ENCODE peak calls at places on chromosomes 4 and X, in six cellular contexts. G is activated CD4-positive, CD25-positive, alpha-beta regulatory T cell; R is sciatic nerve; C is C1 segment of cervical spinal cord; W is NCI-H2029; M is NCI-H1105. Z is an unnamed sample.

GRCh38 chr4:153934689-153935017 is 145.8 kb upstream of the SFRP2 start:
- DNase-seq in G (no peak), R (no peak), C (no peak), W (no peak), M (no peak), Z (no peak)

GRCh38 chr4:168843635-168844034 is 166.4 kb downstream of the CBR4 start:
- DNase-seq in G (no peak), R (no peak), C (no peak), W (no peak), M (no peak), Z (no peak)

GRCh38 chrX:45623266-45623665 is 422.6 kb upstream of the DIPK2B start:
- DNase-seq in G (no peak), R (no peak), C (no peak), W (no peak), M (no peak), Z (no peak)

GRCh38 chr4:65287071-65287470 is 383.2 kb downstream of the EPHA5 start:
- DNase-seq in G (no peak), R (no peak), C (no peak), W (no peak), M (no peak), Z (no peak)

GRCh38 chr4:27318740-27319139 is 458.1 kb downstream of the STIM2 start:
- DNase-seq in G (no peak), R (no peak), C (no peak), W (no peak), M (no peak), Z (peak; percentile 1)

GRCh38 chr4:89813197-89813596 is 23.8 kb downstream of the SNCA start:
- DNase-seq in G (no peak), R (no peak), C (no peak), W (no peak), M (no peak), Z (no peak)

GRCh38 chr4:74056114-74056857 is 17.8 kb upstream of the CXCL3 start:
- DNase-seq in G (no peak), R (no peak), C (no peak), W (no peak), M (no peak), Z (no peak)

GRCh38 chrX:109635151-109635550 is 10.2 kb upstream of the KCNE5 start:
- DNase-seq in G (no peak), R (no peak), C (peak; percentile 0), W (no peak), M (no peak), Z (no peak)

GRCh38 chrX:155179343-155179997 is 36.8 kb upstream of the VBP1 start:
- DNase-seq in G (no peak), R (no peak), C (no peak), W (no peak), M (no peak), Z (no peak)

GRCh38 chr4:56727150-56727549 is 46.1 kb upstream of the HOPX start:
- DNase-seq in G (no peak), R (no peak), C (no peak), W (no peak), M (no peak), Z (no peak)

GRCh38 chr4:17347445-17347844 is 164.4 kb downstream of the QDPR start:
- DNase-seq in G (no peak), R (no peak), C (no peak), W (no peak), M (no peak), Z (peak; percentile 2)

GRCh38 chr4:17932041-17932440 is 89.5 kb downstream of the LCORL start:
- DNase-seq in G (no peak), R (no peak), C (no peak), W (no peak), M (no peak), Z (no peak)

Z was measured in NCI-H1092 treated with DMSO at 0.1 percent for 48 hours.